ENCODE peak calls at places on chromosome 11, in eight cellular contexts. H, V, G, U, M, Y, T and K are unnamed samples. For H3K4me1, the result is how much of the 10 kb centered on the place peaks cover.

GRCh38 chr11:79236541-79236971 is 204.3 kb downstream of the TENM4 start:
- DNase-seq in H (no peak), V (no peak), G (no peak), U (peak), M (peak), Y (peak), T (no peak), K (no peak)

GRCh38 chr11:36306888-36307287 is 10.8 kb downstream of the PRR5L start:
- DNase-seq in H (no peak), V (peak), G (no peak), U (no peak), M (peak), Y (peak), T (peak), K (no peak)

GRCh38 chr11:133832096-133833081 is 12.9 kb downstream of the SPATA19 start:
- DNase-seq in H (no peak), V (no peak), G (no peak), U (no peak), M (no peak), Y (no peak), T (no peak), K (no peak)

GRCh38 chr11:118634435-118635236 is 27.2 kb downstream of the PHLDB1 start:
- DNase-seq in H (peak), V (no peak), G (peak), U (peak), M (peak), Y (peak), T (peak), K (peak)

GRCh38 chr11:81700061-81700460 is 1033.6 kb downstream of the FAM181B start:
- DNase-seq in H (no peak), V (no peak), G (no peak), U (no peak), M (no peak), Y (peak), T (no peak), K (no peak)

GRCh38 chr11:19988598-19988997 is 171.7 kb downstream of the DBX1 start:
- DNase-seq in H (peak), V (peak), G (no peak), U (peak), M (peak), Y (peak), T (no peak), K (peak)

GRCh38 chr11:62555464-62556092 is 9.0 kb upstream of the AHNAK start:
- DNase-seq in H (no peak), V (no peak), G (no peak), U (peak), M (peak), Y (peak), T (peak), K (peak)

GRCh38 chr11:2360081-2360642 is 16.9 kb upstream of the CD81 start:
- DNase-seq in H (no peak), V (no peak), G (no peak), U (peak), M (no peak), Y (no peak), T (no peak), K (no peak)

GRCh38 chr11:68267881-68268240 is 3.9 kb downstream of the C11orf24 start:
- DNase-seq in H (no peak), V (no peak), G (no peak), U (no peak), M (no peak), Y (no peak), T (no peak), K (no peak)

GRCh38 chr11:2868604-2869526 is 16.7 kb downstream of the CDKN1C start:
- DNase-seq in H (no peak), V (no peak), G (no peak), U (no peak), M (peak), Y (no peak), T (no peak), K (no peak)

GRCh38 chr11:2531277-2531986 is 86.6 kb downstream of the KCNQ1 start:
- DNase-seq in H (peak), V (peak), G (peak), U (peak), M (peak), Y (peak), T (peak), K (peak)

GRCh38 chr11:15655552-15655951 is 540.8 kb downstream of the INSC start:
- DNase-seq in H (no peak), V (no peak), G (no peak), U (no peak), M (no peak), Y (no peak), T (no peak), K (no peak)

GRCh38 chr11:109071712-109072524 is 350.1 kb upstream of the C11orf87 start:
- DNase-seq in H (peak), V (no peak), G (no peak), U (peak), M (no peak), Y (peak), T (peak), K (no peak)

GRCh38 chr11:9380773-9381172 is 3.7 kb upstream of the IPO7 start:
- DNase-seq in H (no peak), V (no peak), G (no peak), U (no peak), M (no peak), Y (no peak), T (no peak), K (no peak)

GRCh38 chr11:102144357-102145342 is 34.4 kb downstream of the YAP1 start:
- DNase-seq in H (peak), V (no peak), G (peak), U (peak), M (peak), Y (peak), T (no peak), K (no peak)

GRCh38 chr11:70142171-70142875 is 60.8 kb upstream of the FADD start:
- DNase-seq in H (no peak), V (peak), G (no peak), U (no peak), M (peak), Y (no peak), T (no peak), K (no peak)

GRCh38 chr11:32940865-32941264 is 48.3 kb downstream of the QSER1 start:
- DNase-seq in H (no peak), V (no peak), G (no peak), U (no peak), M (no peak), Y (no peak), T (peak), K (no peak)

GRCh38 chr11:65551572-65552398 is 6.4 kb downstream of the LTBP3 start:
- DNase-seq in H (no peak), V (peak), G (peak), U (peak), M (peak), Y (peak), T (peak), K (no peak)

GRCh38 chr11:134119094-134119493 is 50.2 kb downstream of the JAM3 start:
- DNase-seq in H (no peak), V (no peak), G (no peak), U (no peak), M (no peak), Y (peak), T (no peak), K (no peak)

GRCh38 chr11:133608496-133608895 is 76.2 kb upstream of the OPCML start:
- DNase-seq in H (no peak), V (no peak), G (no peak), U (no peak), M (no peak), Y (no peak), T (no peak), K (no peak)

GRCh38 chr11:106786251-106786650 is 232.0 kb downstream of the GUCY1A2 start:
- DNase-seq in H (no peak), V (no peak), G (no peak), U (no peak), M (no peak), Y (peak), T (no peak), K (no peak)

GRCh38 chr11:45715398-45715797 is 50.0 kb upstream of the CHST1 start:
- DNase-seq in H (no peak), V (no peak), G (no peak), U (no peak), M (no peak), Y (no peak), T (no peak), K (no peak)

GRCh38 chr11:27427183-27427980 is 45.2 kb downstream of the LGR4 start:
- DNase-seq in H (no peak), V (no peak), G (no peak), U (no peak), M (no peak), Y (no peak), T (no peak), K (no peak)

GRCh38 chr11:69799097-69799496 is 20.1 kb downstream of the FGF3 start:
- DNase-seq in H (no peak), V (no peak), G (no peak), U (no peak), M (no peak), Y (no peak), T (no peak), K (peak)

GRCh38 chr11:134656861-134657540 is 245.0 kb upstream of the B3GAT1 start:
- DNase-seq in H (peak), V (no peak), G (peak), U (no peak), M (no peak), Y (no peak), T (no peak), K (no peak)

GRCh38 chr11:134120143-134120850 is 51.4 kb downstream of the JAM3 start:
- DNase-seq in H (peak), V (no peak), G (peak), U (peak), M (no peak), Y (peak), T (no peak), K (peak)

GRCh38 chr11:57499413-57499982 is 16.0 kb downstream of the SLC43A1 start:
- DNase-seq in H (peak), V (peak), G (peak), U (peak), M (peak), Y (peak), T (peak), K (peak)

GRCh38 chr11:122360875-122361274 is 244.9 kb upstream of the BLID start:
- DNase-seq in H (no peak), V (no peak), G (no peak), U (no peak), M (no peak), Y (no peak), T (no peak), K (no peak)

GRCh38 chr11:76769645-76770586 is 13.2 kb upstream of the TSKU start:
- DNase-seq in H (peak), V (peak), G (peak), U (peak), M (no peak), Y (peak), T (peak), K (no peak)

GRCh38 chr11:88538088-88538487 is 200.6 kb upstream of the CTSC start:
- DNase-seq in H (no peak), V (peak), G (no peak), U (no peak), M (no peak), Y (peak), T (no peak), K (no peak)

GRCh38 chr11:93513763-93514162 is 29.4 kb downstream of the SMCO4 start:
- DNase-seq in H (no peak), V (no peak), G (no peak), U (no peak), M (no peak), Y (no peak), T (no peak), K (no peak)

GRCh38 chr11:43269229-43269928 is 42.4 kb upstream of the API5 start:
- DNase-seq in H (no peak), V (no peak), G (no peak), U (peak), M (peak), Y (no peak), T (no peak), K (no peak)

GRCh38 chr11:2664331-2664730 is 35.5 kb downstream of the KCNQ1OT1 start:
- DNase-seq in H (no peak), V (no peak), G (peak), U (no peak), M (no peak), Y (no peak), T (no peak), K (no peak)

GRCh38 chr11:92380882-92381281 is 156.3 kb downstream of the FAT3 start:
- DNase-seq in H (no peak), V (no peak), G (no peak), U (no peak), M (no peak), Y (peak), T (no peak), K (no peak)

GRCh38 chr11:119316017-119316728 is 757 bp downstream of the MCAM start:
- DNase-seq in H (peak), V (no peak), G (no peak), U (peak), M (peak), Y (no peak), T (no peak), K (no peak)

GRCh38 chr11:120867531-120867930 is 156.4 kb upstream of the TBCEL start:
- DNase-seq in H (no peak), V (no peak), G (no peak), U (no peak), M (no peak), Y (no peak), T (no peak), K (no peak)

GRCh38 chr11:68010058-68011041 is at the start of gene ALDH3B1:
- DNase-seq in H (peak), V (peak), G (peak), U (peak), M (peak), Y (peak), T (peak), K (peak)

DNA sequence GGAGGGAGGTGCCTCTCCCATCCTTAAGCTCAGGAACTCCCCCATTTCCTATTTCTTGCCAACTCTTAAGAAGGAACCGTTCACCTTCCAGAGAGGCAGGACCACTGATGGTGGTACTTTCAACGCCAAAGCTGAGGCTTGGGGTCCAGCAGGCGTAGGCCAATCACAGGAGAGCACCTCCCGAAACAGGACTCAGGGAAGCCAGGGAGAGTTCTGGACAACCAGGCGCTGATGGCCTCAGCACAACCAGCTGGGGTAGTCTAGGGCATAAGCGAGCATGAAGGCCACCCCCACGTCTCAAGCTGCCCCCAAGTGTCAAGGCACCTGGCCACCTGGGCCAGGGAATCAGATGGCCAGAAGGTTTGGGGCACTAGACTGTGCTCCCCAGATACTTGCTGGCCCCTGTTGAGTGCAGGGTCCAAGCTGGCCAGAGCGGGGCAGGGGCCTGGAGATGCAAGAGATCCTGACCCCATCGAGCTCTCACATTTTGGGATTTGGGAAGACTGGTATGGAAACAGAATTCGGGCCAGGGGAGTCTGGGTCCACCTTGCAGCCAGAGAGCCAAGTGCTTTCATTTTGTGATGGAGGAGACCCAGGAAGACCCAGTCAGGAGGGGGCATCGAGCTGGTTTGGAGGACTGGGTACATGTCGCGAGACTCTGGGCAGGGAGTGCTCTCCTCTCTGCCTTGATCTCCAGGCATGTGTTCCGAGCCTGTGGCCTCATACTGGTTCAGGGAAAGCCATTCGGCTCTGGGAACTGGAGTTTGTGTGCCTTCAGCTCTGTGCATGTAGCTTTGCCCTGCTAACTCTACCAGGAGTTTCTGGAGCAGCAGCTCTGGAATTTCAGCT is 926 bp downstream of the CD6 start:
- DNase-seq in H (no peak), V (no peak), G (no peak), U (no peak), M (no peak), Y (no peak), T (no peak), K (no peak)
- H3K4me3 ChIP-seq in H (no peak), V (no peak), G (peak), U (no peak), M (no peak), Y (no peak), T (no peak), K (no peak)

DNA sequence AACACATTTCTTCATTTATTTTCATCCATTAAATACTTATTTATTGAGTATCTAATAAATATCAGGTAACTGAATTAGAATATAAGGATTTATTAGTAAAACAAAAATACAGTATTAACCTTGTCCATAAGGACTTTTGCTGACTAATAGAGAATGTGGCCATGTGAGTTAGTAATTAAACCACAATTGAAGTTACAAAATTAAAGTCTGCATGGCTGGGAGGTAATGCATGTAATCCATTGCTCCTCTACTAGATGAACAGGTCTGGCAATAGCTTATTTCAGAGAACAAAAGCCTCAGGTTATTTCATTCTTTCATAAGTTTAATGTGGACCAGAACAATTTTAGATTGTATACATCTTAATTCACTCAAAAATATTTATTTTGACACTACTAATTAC is 9.9 kb upstream of the CARD18 start:
- DNase-seq in H (no peak), V (no peak), G (no peak), U (no peak), M (no peak), Y (no peak), T (no peak), K (no peak)
- TF ChIP-seq CTCF in H (no peak), V (no peak), G (no peak), U (no peak), M (no peak), Y (no peak), T (no peak), K (no peak)

GRCh38 chr11:82930229-82930628 is 28.7 kb downstream of the DDIAS start:
- DNase-seq in H (no peak), V (no peak), G (no peak), U (no peak), M (no peak), Y (no peak), T (no peak), K (no peak)

GRCh38 chr11:82932564-82932963 is 31.0 kb downstream of the DDIAS start:
- DNase-seq in H (no peak), V (no peak), G (no peak), U (no peak), M (no peak), Y (no peak), T (no peak), K (no peak)

GRCh38 chr11:82927264-82927880 is 25.8 kb downstream of the DDIAS start:
- DNase-seq in H (peak), V (peak), G (peak), U (no peak), M (peak), Y (peak), T (peak), K (no peak)

GRCh38 chr11:82929121-82929520 is 27.6 kb downstream of the DDIAS start:
- DNase-seq in H (no peak), V (no peak), G (no peak), U (no peak), M (no peak), Y (no peak), T (no peak), K (no peak)

GRCh38 chr11:82930734-82931133 is 29.2 kb downstream of the DDIAS start:
- DNase-seq in H (no peak), V (no peak), G (no peak), U (no peak), M (no peak), Y (no peak), T (no peak), K (no peak)
- H3K4me1 ChIP-seq in H (under half), V (under half), G (under half), U (under half), M (under half), Y (under half), T (under half), K (under half)

GRCh38 chr11:28871090-28871489 is 762.9 kb downstream of the METTL15 start:
- DNase-seq in H (no peak), V (no peak), G (no peak), U (no peak), M (no peak), Y (no peak), T (no peak), K (no peak)
- H3K4me3 ChIP-seq in H (no peak), V (no peak), G (no peak), U (no peak), M (no peak), Y (no peak), T (no peak), K (no peak)

GRCh38 chr11:14041040-14041439 is 78.5 kb downstream of the SPON1 start:
- DNase-seq in H (no peak), V (peak), G (peak), U (no peak), M (peak), Y (peak), T (no peak), K (no peak)
- TF ChIP-seq CTCF in H (no peak), V (peak), G (no peak), U (peak), M (peak), Y (peak), T (no peak), K (no peak)